ENCODE peak calls at places on chromosome 10, in six cellular contexts. H, I, O, B, J and R are unnamed samples.

GRCh38 chr10:104035107-104035816 is 50.4 kb downstream of the COL17A1 start:
- DNase-seq in B (no peak), I (no peak), H (no peak), J (no peak), O (no peak), R (no peak)

GRCh38 chr10:14134275-14134674 is 196.4 kb downstream of the FRMD4A start:
- DNase-seq in O (no peak), B (no peak), H (no peak), I (no peak), J (no peak), R (no peak)

GRCh38 chr10:31596765-31597164 is 277.7 kb downstream of the ZEB1 start:
- DNase-seq in B (no peak), J (no peak), I (no peak), O (no peak), H (no peak), R (no peak)

GRCh38 chr10:132634241-132634946 is 96.8 kb downstream of the INPP5A start:
- DNase-seq in I (peak), J (peak), H (peak), B (no peak), O (no peak), R (no peak)

GRCh38 chr10:29725133-29725720 is 90.5 kb upstream of the SVIL start:
- DNase-seq in B (no peak), I (no peak), O (no peak), H (no peak), J (no peak), R (peak)

GRCh38 chr10:24811906-24812305 is 88.2 kb upstream of the ARHGAP21 start:
- DNase-seq in O (no peak), B (no peak), J (no peak), I (no peak), H (no peak), R (no peak)

GRCh38 chr10:61197022-61197421 is 253.0 kb upstream of the RHOBTB1 start:
- DNase-seq in H (no peak), B (no peak), J (no peak), O (no peak), I (no peak), R (no peak)

GRCh38 chr10:118754132-118754555 is 626 bp downstream of the CACUL1 start:
- DNase-seq in J (peak), H (peak), I (peak), O (peak), B (peak), R (peak)

GRCh38 chr10:89574348-89574747 is 39.0 kb upstream of the SLC16A12 start:
- DNase-seq in B (no peak), H (no peak), O (no peak), I (no peak), J (no peak), R (no peak)

GRCh38 chr10:98217793-98218192 is 50.2 kb downstream of the LOXL4 start:
- DNase-seq in O (no peak), H (no peak), B (no peak), I (no peak), J (no peak), R (no peak)

GRCh38 chr10:103745264-103746247 is 109.8 kb downstream of the SH3PXD2A start:
- DNase-seq in J (no peak), O (no peak), I (peak), H (peak), B (no peak), R (peak)

GRCh38 chr10:128964100-128964403 is 503.0 kb upstream of the MGMT start:
- DNase-seq in O (no peak), J (no peak), H (no peak), B (no peak), I (no peak), R (no peak)

GRCh38 chr10:85623758-85624157 is 742.8 kb downstream of the GRID1 start:
- DNase-seq in I (no peak), H (no peak), O (no peak), B (no peak), J (no peak), R (no peak)

GRCh38 chr10:128475686-128476410 is 349.6 kb upstream of the MKI67 start:
- DNase-seq in H (no peak), O (no peak), J (peak), I (no peak), B (no peak), R (no peak)

DNA sequence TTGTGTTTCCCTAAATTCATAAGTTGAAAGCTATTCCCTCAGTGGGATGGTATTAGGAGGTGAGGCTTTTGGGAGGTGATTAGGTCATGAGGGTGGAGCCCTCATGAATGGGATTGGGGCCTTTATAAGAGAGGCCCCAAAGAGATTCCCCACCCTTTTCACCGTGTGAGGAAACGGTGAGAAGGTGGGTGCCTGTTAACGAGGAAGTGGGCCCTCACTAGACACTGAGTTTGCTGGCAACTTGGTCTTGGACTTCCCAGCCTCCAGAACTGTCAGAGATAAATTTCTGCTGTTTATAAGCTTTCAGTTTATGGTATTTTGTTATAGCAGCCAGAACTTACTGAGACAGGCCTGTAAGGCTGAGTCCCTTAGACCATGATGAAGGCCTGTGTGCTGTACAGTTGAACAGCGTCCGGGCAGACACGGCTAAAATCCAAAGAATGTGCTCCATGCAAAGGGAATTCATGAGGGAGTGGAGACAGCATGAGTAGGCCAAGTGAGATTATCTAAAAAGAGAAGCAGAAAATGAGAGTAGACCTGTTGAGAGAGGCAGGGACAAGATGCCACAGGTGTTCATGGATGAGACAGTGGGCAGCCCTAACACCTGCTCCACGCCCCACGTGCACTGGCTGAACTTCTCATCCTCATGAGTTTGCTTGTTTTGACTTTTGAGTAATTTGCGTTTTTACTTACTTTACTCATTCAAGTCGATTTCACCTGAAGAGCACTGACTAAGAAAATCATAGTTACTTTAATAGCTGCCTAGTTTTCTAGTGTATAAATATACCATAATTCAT is 66.9 kb upstream of the SFMBT2 start:
- DNase-seq in O (no peak), I (no peak), B (no peak), H (no peak), J (no peak), R (no peak)
- H3K4me3 ChIP-seq in O (no peak), I (no peak), B (no peak), H (no peak), J (no peak), R (no peak)

DNA sequence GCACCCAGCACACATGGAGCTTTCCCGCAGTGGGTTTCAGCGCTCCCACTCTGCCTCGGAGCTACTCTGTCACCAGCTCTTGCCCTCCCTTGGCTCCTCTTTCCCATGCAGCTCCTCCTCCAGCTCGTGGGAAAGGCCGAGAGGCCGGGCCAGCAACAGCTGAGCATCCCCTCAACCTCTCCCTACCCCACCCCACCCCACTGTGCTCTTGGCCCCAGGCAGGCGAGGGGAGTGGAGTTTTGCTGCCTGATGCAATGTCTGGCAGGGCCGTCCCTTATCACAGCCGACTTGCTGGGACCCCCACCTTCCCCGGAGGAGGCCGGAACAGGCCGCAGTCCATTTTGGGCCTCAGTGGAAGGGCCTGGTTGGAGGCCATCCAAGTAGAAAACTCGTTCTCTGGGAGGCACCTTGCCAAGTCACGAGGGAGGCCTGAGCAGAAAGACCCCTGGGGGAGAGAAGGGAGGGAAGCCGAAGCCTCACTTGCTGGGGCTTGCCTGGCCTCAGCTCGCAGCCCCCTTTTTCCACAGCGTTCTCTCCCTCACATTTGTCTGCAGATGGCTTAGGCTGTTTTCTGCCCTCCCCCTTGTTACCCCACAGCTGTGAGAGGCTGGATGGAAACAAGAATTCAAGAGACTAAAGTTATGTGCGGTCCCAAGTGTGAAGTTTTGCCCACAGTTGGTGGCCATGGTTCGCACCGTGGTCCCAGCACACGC is 35.3 kb downstream of the CHST3 start:
- DNase-seq in J (no peak), O (no peak), B (no peak), H (peak), I (peak), R (no peak)
- H3K4me3 ChIP-seq in J (no peak), O (no peak), B (no peak), H (no peak), I (no peak), R (no peak)

GRCh38 chr10:48632166-48632565 is 27.3 kb upstream of the ARHGAP22 start:
- DNase-seq in J (no peak), I (no peak), B (no peak), O (no peak), H (peak), R (no peak)

GRCh38 chr10:48634198-48634983 is 29.5 kb upstream of the ARHGAP22 start:
- DNase-seq in I (peak), O (peak), J (no peak), H (peak), B (no peak), R (no peak)

GRCh38 chr10:48634984-48635557 is 30.2 kb upstream of the ARHGAP22 start:
- DNase-seq in J (no peak), B (no peak), O (no peak), H (no peak), I (no peak), R (no peak)

GRCh38 chr10:48636231-48636630 is 31.4 kb upstream of the ARHGAP22 start:
- DNase-seq in J (no peak), O (no peak), H (no peak), I (no peak), B (no peak), R (no peak)

GRCh38 chr10:48633381-48634197 is 28.7 kb upstream of the ARHGAP22 start:
- DNase-seq in I (no peak), B (no peak), J (no peak), O (no peak), H (no peak), R (no peak)
- H3K4me3 ChIP-seq in I (no peak), B (no peak), J (no peak), O (no peak), H (no peak), R (no peak)

GRCh38 chr10:79128923-79129305 is 60.1 kb downstream of the ZMIZ1 start:
- DNase-seq in J (no peak), H (no peak), I (no peak), O (no peak), B (no peak), R (no peak)

GRCh38 chr10:79130846-79131245 is 62.1 kb downstream of the ZMIZ1 start:
- DNase-seq in H (no peak), I (no peak), B (no peak), J (no peak), O (no peak), R (no peak)

GRCh38 chr10:79131730-79132644 is 63.2 kb downstream of the ZMIZ1 start:
- DNase-seq in I (no peak), H (no peak), J (no peak), B (no peak), O (no peak), R (no peak)

GRCh38 chr10:79129361-79129997 is 60.7 kb downstream of the ZMIZ1 start:
- DNase-seq in J (no peak), H (peak), O (no peak), I (no peak), B (no peak), R (no peak)

GRCh38 chr10:79130255-79130654 is 61.5 kb downstream of the ZMIZ1 start:
- DNase-seq in B (no peak), J (no peak), O (no peak), H (no peak), I (no peak), R (no peak)
- H3K4me3 ChIP-seq in B (no peak), J (no peak), O (no peak), H (no peak), I (no peak), R (no peak)

GRCh38 chr10:92695679-92696605 is 6.2 kb downstream of the HHEX start:
- DNase-seq in I (no peak), B (no peak), H (peak), J (peak), O (no peak), R (no peak)
- H3K4me3 ChIP-seq in I (peak), B (peak), H (peak), J (peak), O (peak), R (peak)